ENCODE peak calls at places on chromosome 1, in seven cellular contexts. One of them, this sample, is unnamed.

GRCh38 chr1:236280438-236281285 is 1.1 kb downstream of the ERO1B start:
- DNase-seq in aorta: no peak
- DNase-seq in SK-N-SH: peak; percentile 23
- DNase-seq in esophagus squamous epithelium: no peak
- DNase-seq in cardiac muscle cell: no peak
- DNase-seq in heart left ventricle: no peak
- DNase-seq in T-helper 17 cell: peak; percentile 15
- DNase-seq in this sample: peak; percentile 26

GRCh38 chr1:23470282-23471070 is 13.5 kb downstream of the ASAP3 start:
- DNase-seq in heart left ventricle: peak; percentile 68
- DNase-seq in esophagus squamous epithelium: no peak
- DNase-seq in T-helper 17 cell: no peak
- DNase-seq in SK-N-SH: no peak
- DNase-seq in cardiac muscle cell: peak; percentile 96
- DNase-seq in aorta: peak; percentile 81
- DNase-seq in this sample: peak; percentile 47

GRCh38 chr1:211547710-211548109 is 31.3 kb downstream of the SLC30A1 start:
- DNase-seq in heart left ventricle: no peak
- DNase-seq in esophagus squamous epithelium: no peak
- DNase-seq in cardiac muscle cell: no peak
- DNase-seq in T-helper 17 cell: no peak
- DNase-seq in aorta: no peak
- DNase-seq in SK-N-SH: no peak
- DNase-seq in this sample: no peak

GRCh38 chr1:100536031-100536430 is 1.9 kb upstream of the GPR88 start:
- DNase-seq in aorta: no peak
- DNase-seq in heart left ventricle: no peak
- DNase-seq in T-helper 17 cell: no peak
- DNase-seq in SK-N-SH: no peak
- DNase-seq in esophagus squamous epithelium: no peak
- DNase-seq in cardiac muscle cell: no peak
- DNase-seq in this sample: no peak

GRCh38 chr1:86394416-86394815 is 1.7 kb downstream of the ODF2L start:
- DNase-seq in SK-N-SH: no peak
- DNase-seq in cardiac muscle cell: peak; percentile 53
- DNase-seq in T-helper 17 cell: no peak
- DNase-seq in esophagus squamous epithelium: no peak
- DNase-seq in heart left ventricle: no peak
- DNase-seq in aorta: no peak
- DNase-seq in this sample: no peak

GRCh38 chr1:179369751-179370341 is 4.1 kb downstream of the AXDND1 start:
- DNase-seq in aorta: no peak
- DNase-seq in cardiac muscle cell: peak; percentile 82
- DNase-seq in esophagus squamous epithelium: no peak
- DNase-seq in heart left ventricle: no peak
- DNase-seq in SK-N-SH: peak; percentile 63
- DNase-seq in T-helper 17 cell: peak; percentile 18
- DNase-seq in this sample: no peak

GRCh38 chr1:61158592-61158991 is 76.2 kb downstream of the NFIA start:
- DNase-seq in T-helper 17 cell: no peak
- DNase-seq in esophagus squamous epithelium: no peak
- DNase-seq in heart left ventricle: no peak
- DNase-seq in cardiac muscle cell: no peak
- DNase-seq in aorta: no peak
- DNase-seq in SK-N-SH: no peak
- DNase-seq in this sample: no peak

GRCh38 chr1:93528416-93528815 is 80.5 kb downstream of the FNBP1L start:
- DNase-seq in esophagus squamous epithelium: no peak
- DNase-seq in cardiac muscle cell: no peak
- DNase-seq in aorta: no peak
- DNase-seq in T-helper 17 cell: no peak
- DNase-seq in heart left ventricle: no peak
- DNase-seq in SK-N-SH: no peak
- DNase-seq in this sample: no peak

GRCh38 chr1:201450721-201451291 is 18.2 kb downstream of the PHLDA3 start:
- DNase-seq in T-helper 17 cell: no peak
- DNase-seq in cardiac muscle cell: peak; percentile 95
- DNase-seq in aorta: peak; percentile 83
- DNase-seq in SK-N-SH: peak; percentile 81
- DNase-seq in esophagus squamous epithelium: no peak
- DNase-seq in heart left ventricle: peak; percentile 88
- DNase-seq in this sample: peak; percentile 82

GRCh38 chr1:112309499-112309898 is 86.5 kb upstream of the CTTNBP2NL start:
- DNase-seq in aorta: no peak
- DNase-seq in esophagus squamous epithelium: no peak
- DNase-seq in T-helper 17 cell: no peak
- DNase-seq in heart left ventricle: no peak
- DNase-seq in SK-N-SH: no peak
- DNase-seq in cardiac muscle cell: no peak
- DNase-seq in this sample: peak; percentile 68
- H3K9me3 ChIP-seq in aorta: no peaks in the 10 kb centered on the region
- H3K9me3 ChIP-seq in esophagus squamous epithelium: no peaks in the 10 kb centered on the region
- H3K9me3 ChIP-seq in T-helper 17 cell: no peaks in the 10 kb centered on the region
- H3K9me3 ChIP-seq in heart left ventricle: no peaks in the 10 kb centered on the region
- H3K9me3 ChIP-seq in SK-N-SH: no peaks in the 10 kb centered on the region
- H3K9me3 ChIP-seq in cardiac muscle cell: no peaks in the 10 kb centered on the region
- H3K9me3 ChIP-seq in this sample: no peaks in the 10 kb centered on the region

DNA sequence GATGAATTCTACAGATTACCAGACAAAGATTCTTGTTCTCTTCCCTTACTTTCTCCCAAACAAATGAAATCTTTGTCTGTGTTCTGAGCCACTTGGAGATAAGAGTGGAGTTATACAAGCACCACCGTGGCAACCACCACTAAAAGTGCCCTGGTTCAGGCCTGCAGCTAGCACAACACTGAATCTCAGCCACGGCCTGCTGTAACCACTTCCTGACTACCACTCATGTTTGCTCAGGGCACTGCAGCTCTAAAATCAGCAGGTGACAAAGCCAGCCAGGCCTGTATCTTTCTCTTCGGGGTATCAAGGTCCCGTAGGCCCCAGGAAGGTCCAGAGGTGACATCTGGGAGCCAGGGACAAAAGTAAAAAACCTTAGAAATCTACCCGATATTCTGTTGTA is 3.2 kb upstream of the OR2T6 start:
- DNase-seq in aorta: no peak
- DNase-seq in heart left ventricle: no peak
- DNase-seq in T-helper 17 cell: no peak
- DNase-seq in cardiac muscle cell: no peak
- DNase-seq in SK-N-SH: no peak
- DNase-seq in esophagus squamous epithelium: no peak
- DNase-seq in this sample: no peak
- H3K9me3 ChIP-seq in aorta: peaks cover 1% of the 10 kb centered on the region
- H3K9me3 ChIP-seq in heart left ventricle: no peaks in the 10 kb centered on the region
- H3K9me3 ChIP-seq in T-helper 17 cell: no peaks in the 10 kb centered on the region
- H3K9me3 ChIP-seq in cardiac muscle cell: no peaks in the 10 kb centered on the region
- H3K9me3 ChIP-seq in SK-N-SH: no peaks in the 10 kb centered on the region
- H3K9me3 ChIP-seq in esophagus squamous epithelium: no peaks in the 10 kb centered on the region
- H3K9me3 ChIP-seq in this sample: no peaks in the 10 kb centered on the region

GRCh38 chr1:239676522-239677273 is 290.3 kb downstream of the CHRM3 start:
- DNase-seq in SK-N-SH: no peak
- DNase-seq in heart left ventricle: no peak
- DNase-seq in cardiac muscle cell: no peak
- DNase-seq in T-helper 17 cell: no peak
- DNase-seq in aorta: no peak
- DNase-seq in esophagus squamous epithelium: no peak
- DNase-seq in this sample: no peak
- H3K9me3 ChIP-seq in SK-N-SH: no peaks in the 10 kb centered on the region
- H3K9me3 ChIP-seq in heart left ventricle: no peaks in the 10 kb centered on the region
- H3K9me3 ChIP-seq in cardiac muscle cell: no peaks in the 10 kb centered on the region
- H3K9me3 ChIP-seq in T-helper 17 cell: no peaks in the 10 kb centered on the region
- H3K9me3 ChIP-seq in aorta: peaks cover 1% of the 10 kb centered on the region
- H3K9me3 ChIP-seq in esophagus squamous epithelium: no peaks in the 10 kb centered on the region
- H3K9me3 ChIP-seq in this sample: no peaks in the 10 kb centered on the region

GRCh38 chr1:2989976-2990375 is 31.3 kb upstream of the ACTRT2 start:
- DNase-seq in SK-N-SH: no peak
- DNase-seq in aorta: peak; percentile 43
- DNase-seq in esophagus squamous epithelium: no peak
- DNase-seq in cardiac muscle cell: no peak
- DNase-seq in T-helper 17 cell: no peak
- DNase-seq in heart left ventricle: no peak
- DNase-seq in this sample: no peak

GRCh38 chr1:2988256-2988655 is 33.0 kb upstream of the ACTRT2 start:
- DNase-seq in T-helper 17 cell: no peak
- DNase-seq in esophagus squamous epithelium: no peak
- DNase-seq in SK-N-SH: no peak
- DNase-seq in cardiac muscle cell: no peak
- DNase-seq in aorta: no peak
- DNase-seq in heart left ventricle: no peak
- DNase-seq in this sample: peak; percentile 8

GRCh38 chr1:2989185-2989584 is 32.1 kb upstream of the ACTRT2 start:
- DNase-seq in esophagus squamous epithelium: no peak
- DNase-seq in cardiac muscle cell: no peak
- DNase-seq in aorta: no peak
- DNase-seq in heart left ventricle: no peak
- DNase-seq in T-helper 17 cell: no peak
- DNase-seq in SK-N-SH: no peak
- DNase-seq in this sample: no peak

GRCh38 chr1:2990376-2991115 is 30.7 kb upstream of the ACTRT2 start:
- DNase-seq in aorta: no peak
- DNase-seq in cardiac muscle cell: no peak
- DNase-seq in heart left ventricle: no peak
- DNase-seq in T-helper 17 cell: no peak
- DNase-seq in esophagus squamous epithelium: no peak
- DNase-seq in SK-N-SH: no peak
- DNase-seq in this sample: peak; percentile 9

GRCh38 chr1:2991753-2992495 is 29.3 kb upstream of the ACTRT2 start:
- DNase-seq in SK-N-SH: no peak
- DNase-seq in cardiac muscle cell: no peak
- DNase-seq in T-helper 17 cell: no peak
- DNase-seq in aorta: no peak
- DNase-seq in esophagus squamous epithelium: no peak
- DNase-seq in heart left ventricle: peak; percentile 4
- DNase-seq in this sample: no peak
- H3K9me3 ChIP-seq in SK-N-SH: no peaks in the 10 kb centered on the region
- H3K9me3 ChIP-seq in cardiac muscle cell: peaks cover 3% of the 10 kb centered on the region
- H3K9me3 ChIP-seq in T-helper 17 cell: peaks cover 2% of the 10 kb centered on the region
- H3K9me3 ChIP-seq in aorta: no peaks in the 10 kb centered on the region
- H3K9me3 ChIP-seq in esophagus squamous epithelium: no peaks in the 10 kb centered on the region
- H3K9me3 ChIP-seq in heart left ventricle: no peaks in the 10 kb centered on the region
- H3K9me3 ChIP-seq in this sample: peaks cover 8% of the 10 kb centered on the region

DNA sequence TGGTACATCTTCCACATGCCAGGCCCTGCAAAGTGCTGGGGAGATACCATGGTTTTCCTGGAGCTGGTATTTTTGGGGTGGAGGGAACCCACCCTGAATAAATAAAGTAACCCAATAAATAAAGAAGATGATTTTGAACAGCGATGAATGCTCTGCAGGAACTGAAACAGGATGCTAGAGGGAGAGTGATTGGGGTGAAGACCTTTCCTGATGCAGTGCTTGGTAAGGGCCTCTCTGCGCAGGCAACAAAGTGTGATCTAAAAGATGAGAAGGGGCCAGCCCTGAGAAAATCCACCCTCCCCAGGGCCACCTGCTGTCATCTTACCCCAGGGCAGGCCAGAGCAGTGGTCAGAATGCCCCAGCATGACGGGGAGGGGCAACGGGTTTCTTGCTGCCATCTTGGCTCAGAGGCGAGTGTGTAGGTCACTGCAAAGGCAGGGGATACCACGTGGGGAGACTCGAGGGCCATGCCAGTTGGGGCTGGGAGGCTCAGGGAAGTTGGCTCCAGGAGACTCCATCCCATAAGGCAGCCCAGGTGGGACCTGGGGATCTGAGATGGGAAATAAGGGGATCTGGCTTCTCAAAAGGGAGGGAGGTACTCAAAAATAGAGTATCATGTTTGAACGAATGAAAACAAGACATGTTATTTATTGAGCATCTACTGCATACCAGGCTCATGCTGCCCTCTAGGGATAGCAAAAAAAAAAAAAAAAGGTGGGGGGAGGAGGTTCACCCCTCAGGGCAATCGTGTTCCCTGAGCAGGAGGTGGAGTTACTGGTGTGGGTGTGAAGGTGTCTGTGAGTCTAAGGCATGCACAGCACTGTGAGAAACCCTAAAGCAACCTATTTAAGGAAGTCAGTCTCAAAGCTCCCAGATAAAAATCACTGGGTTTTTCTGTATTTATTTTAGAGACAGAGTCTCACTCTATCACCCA is 2.8 kb downstream of the SRARP start:
- DNase-seq in esophagus squamous epithelium: no peak
- DNase-seq in aorta: peak; percentile 31
- DNase-seq in heart left ventricle: no peak
- DNase-seq in SK-N-SH: no peak
- DNase-seq in cardiac muscle cell: peak; percentile 40
- DNase-seq in T-helper 17 cell: no peak
- DNase-seq in this sample: no peak
- H3K9me3 ChIP-seq in esophagus squamous epithelium: no peaks in the 10 kb centered on the region
- H3K9me3 ChIP-seq in aorta: no peaks in the 10 kb centered on the region
- H3K9me3 ChIP-seq in heart left ventricle: no peaks in the 10 kb centered on the region
- H3K9me3 ChIP-seq in SK-N-SH: no peaks in the 10 kb centered on the region
- H3K9me3 ChIP-seq in cardiac muscle cell: no peaks in the 10 kb centered on the region
- H3K9me3 ChIP-seq in T-helper 17 cell: no peaks in the 10 kb centered on the region
- H3K9me3 ChIP-seq in this sample: no peaks in the 10 kb centered on the region

DNA sequence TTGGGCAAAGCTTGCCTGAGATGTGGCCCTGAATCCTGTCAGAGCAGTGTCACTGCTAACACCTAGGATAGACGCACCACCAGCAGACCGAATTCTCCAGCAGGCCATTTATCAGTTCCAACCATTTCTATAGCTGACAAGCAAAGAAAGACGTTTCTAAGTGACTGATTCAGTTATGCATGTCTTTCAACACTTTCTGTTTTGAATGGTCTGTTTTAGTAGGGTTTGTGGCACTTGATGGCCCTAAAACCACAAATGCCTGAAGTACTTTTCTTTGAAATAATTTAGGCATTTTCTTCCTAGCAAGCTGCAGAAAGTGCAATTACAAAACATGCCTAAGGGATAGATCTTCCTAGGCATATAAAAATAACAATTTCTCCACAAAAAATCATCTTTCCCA is 439.4 kb downstream of the TTLL7 start:
- DNase-seq in SK-N-SH: no peak
- DNase-seq in heart left ventricle: no peak
- DNase-seq in esophagus squamous epithelium: no peak
- DNase-seq in T-helper 17 cell: no peak
- DNase-seq in aorta: no peak
- DNase-seq in cardiac muscle cell: no peak
- DNase-seq in this sample: no peak
- H3K9me3 ChIP-seq in SK-N-SH: no peaks in the 10 kb centered on the region
- H3K9me3 ChIP-seq in heart left ventricle: no peaks in the 10 kb centered on the region
- H3K9me3 ChIP-seq in esophagus squamous epithelium: no peaks in the 10 kb centered on the region
- H3K9me3 ChIP-seq in T-helper 17 cell: no peaks in the 10 kb centered on the region
- H3K9me3 ChIP-seq in aorta: no peaks in the 10 kb centered on the region
- H3K9me3 ChIP-seq in cardiac muscle cell: no peaks in the 10 kb centered on the region
- H3K9me3 ChIP-seq in this sample: no peaks in the 10 kb centered on the region

DNA sequence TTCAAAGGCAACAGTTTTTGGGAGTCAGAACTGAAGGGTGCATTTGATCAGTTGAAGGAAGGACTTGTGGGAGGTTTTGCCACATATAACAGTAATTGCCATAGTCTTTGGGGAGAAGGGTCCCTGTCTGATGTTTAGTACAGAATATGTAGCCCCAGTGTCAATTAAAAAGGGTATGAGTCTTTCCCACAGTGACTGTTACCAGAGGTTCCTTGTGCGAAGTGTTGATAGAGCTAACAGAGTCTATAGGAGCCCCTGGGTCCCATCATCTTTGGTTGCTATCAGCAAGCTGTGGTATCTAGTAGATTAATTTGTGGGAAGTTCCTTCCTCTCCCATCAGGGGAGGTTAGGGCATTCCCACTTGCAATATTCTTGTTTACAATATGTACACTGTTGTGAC is 329.2 kb downstream of the PTPRU start:
- DNase-seq in T-helper 17 cell: no peak
- DNase-seq in aorta: no peak
- DNase-seq in cardiac muscle cell: no peak
- DNase-seq in heart left ventricle: no peak
- DNase-seq in SK-N-SH: no peak
- DNase-seq in esophagus squamous epithelium: no peak
- DNase-seq in this sample: no peak
- H3K9me3 ChIP-seq in T-helper 17 cell: peaks cover 9% of the 10 kb centered on the region
- H3K9me3 ChIP-seq in aorta: peaks cover 17% of the 10 kb centered on the region
- H3K9me3 ChIP-seq in cardiac muscle cell: no peaks in the 10 kb centered on the region
- H3K9me3 ChIP-seq in heart left ventricle: no peaks in the 10 kb centered on the region
- H3K9me3 ChIP-seq in SK-N-SH: peaks cover 4% of the 10 kb centered on the region
- H3K9me3 ChIP-seq in esophagus squamous epithelium: no peaks in the 10 kb centered on the region
- H3K9me3 ChIP-seq in this sample: peaks cover 39% of the 10 kb centered on the region

This sample was measured in upper lobe of left lung.